ENCODE peak calls at places on chromosomes 1 and 21, in eight cellular contexts. J, M, E, H, G, V, Q and B are unnamed samples.

GRCh38 chr1:7550981-7551380 is 220.1 kb upstream of the VAMP3 start:
- DNase-seq in J (no peak), M (no peak), E (no peak), H (no peak), G (no peak), V (no peak), Q (no peak), B (no peak)

GRCh38 chr1:50977575-50978143 is 7.6 kb downstream of the CDKN2C start:
- DNase-seq in J (peak), M (peak), E (no peak), H (peak), G (no peak), V (peak), Q (no peak), B (no peak)

GRCh38 chr1:157119448-157119847 is 18.7 kb downstream of the ETV3 start:
- DNase-seq in J (no peak), M (no peak), E (no peak), H (no peak), G (no peak), V (no peak), Q (no peak), B (no peak)

GRCh38 chr21:33858672-33859372 is 56.8 kb downstream of the ATP5PO start:
- DNase-seq in J (peak), M (no peak), E (no peak), H (no peak), G (no peak), V (no peak), Q (no peak), B (no peak)

GRCh38 chr1:3372317-3372716 is 82.1 kb upstream of the ARHGEF16 start:
- DNase-seq in J (no peak), M (no peak), E (no peak), H (no peak), G (no peak), V (no peak), Q (no peak), B (no peak)

GRCh38 chr1:40532844-40533424 is 1.5 kb downstream of the ZNF684 start:
- DNase-seq in J (no peak), M (peak), E (peak), H (peak), G (no peak), V (no peak), Q (no peak), B (no peak)

GRCh38 chr1:93613895-93614294 is 67.7 kb downstream of the BCAR3 start:
- DNase-seq in J (no peak), M (no peak), E (no peak), H (peak), G (no peak), V (no peak), Q (no peak), B (no peak)

GRCh38 chr1:167548059-167548932 is 5.3 kb downstream of the CREG1 start:
- DNase-seq in J (no peak), M (peak), E (no peak), H (peak), G (no peak), V (no peak), Q (no peak), B (no peak)

GRCh38 chr1:186835448-186835847 is 6.7 kb downstream of the PLA2G4A start:
- DNase-seq in J (no peak), M (no peak), E (no peak), H (no peak), G (no peak), V (no peak), Q (no peak), B (no peak)

GRCh38 chr21:42038826-42039425 is 28.8 kb upstream of the ZBTB21 start:
- DNase-seq in J (no peak), M (no peak), E (no peak), H (peak), G (peak), V (no peak), Q (no peak), B (no peak)

GRCh38 chr1:61186753-61187152 is 104.4 kb downstream of the NFIA start:
- DNase-seq in J (no peak), M (no peak), E (no peak), H (no peak), G (no peak), V (no peak), Q (no peak), B (no peak)

GRCh38 chr1:202162418-202163280 is 2.2 kb upstream of the PTPN7 start:
- DNase-seq in J (no peak), M (peak), E (no peak), H (no peak), G (no peak), V (no peak), Q (no peak), B (no peak)

GRCh38 chr21:28959367-28960099 is 33.1 kb downstream of the LTN1 start:
- DNase-seq in J (no peak), M (no peak), E (no peak), H (peak), G (peak), V (no peak), Q (no peak), B (peak)

GRCh38 chr1:43313771-43314170 is 13.0 kb downstream of the TIE1 start:
- DNase-seq in J (no peak), M (no peak), E (no peak), H (no peak), G (no peak), V (no peak), Q (no peak), B (no peak)

GRCh38 chr1:236507022-236507700 is 16.6 kb upstream of the LGALS8 start:
- DNase-seq in J (no peak), M (no peak), E (no peak), H (peak), G (no peak), V (no peak), Q (no peak), B (no peak)

GRCh38 chr1:145979746-145980435 is 15.4 kb downstream of the POLR3GL start:
- DNase-seq in J (no peak), M (peak), E (no peak), H (no peak), G (no peak), V (peak), Q (no peak), B (no peak)

GRCh38 chr1:172239894-172240293 is 180.6 kb upstream of the C1orf105 start:
- DNase-seq in J (no peak), M (no peak), E (no peak), H (no peak), G (no peak), V (no peak), Q (no peak), B (no peak)

GRCh38 chr21:46357684-46358425 is 33.9 kb downstream of the PCNT start:
- DNase-seq in J (no peak), M (no peak), E (no peak), H (no peak), G (no peak), V (peak), Q (no peak), B (no peak)
- H3K4me3 ChIP-seq in J (no peak), M (no peak), E (no peak), H (no peak), G (no peak), V (peak), Q (no peak), B (no peak)

DNA sequence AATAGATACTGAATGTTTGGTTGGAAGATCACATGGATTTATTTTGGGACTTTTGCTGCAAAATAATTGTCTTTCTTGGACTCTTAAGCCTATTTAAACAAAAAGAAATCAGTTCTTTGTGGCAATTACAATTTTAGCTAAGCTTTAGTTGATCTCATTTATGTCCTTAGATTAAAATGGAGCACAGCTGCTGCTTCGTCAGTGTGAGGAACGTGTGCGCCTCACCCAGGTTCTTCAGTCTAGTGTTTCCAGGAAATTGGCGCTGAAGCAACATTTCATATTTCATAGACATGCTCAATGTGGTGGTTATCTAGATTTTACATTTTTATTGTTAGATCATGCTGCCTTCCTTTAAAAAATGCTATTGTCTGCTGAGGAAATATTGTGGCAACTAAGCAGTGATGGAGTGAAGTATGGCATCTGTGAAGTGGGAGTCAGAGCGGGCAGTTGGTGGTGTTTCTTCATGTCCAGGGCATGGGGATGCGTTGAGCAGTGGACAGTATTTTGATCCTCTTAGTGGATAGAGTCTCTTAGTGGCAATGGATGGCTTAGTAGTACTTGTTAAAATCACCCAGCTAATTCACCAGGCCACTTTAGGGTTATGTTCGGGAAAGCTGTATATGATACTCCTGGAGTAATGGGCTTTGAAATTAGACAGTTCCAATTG is 5.6 kb downstream of the DDI2 start:
- DNase-seq in J (no peak), M (no peak), E (no peak), H (no peak), G (no peak), V (no peak), Q (no peak), B (no peak)
- H3K4me3 ChIP-seq in J (no peak), M (no peak), E (no peak), H (no peak), G (no peak), V (peak), Q (no peak), B (no peak)

GRCh38 chr21:16533692-16534407 is 804.1 kb downstream of the USP25 start:
- DNase-seq in J (no peak), M (no peak), E (no peak), H (no peak), G (no peak), V (no peak), Q (no peak), B (no peak)

GRCh38 chr21:16534408-16535099 is 804.8 kb downstream of the USP25 start:
- DNase-seq in J (peak), M (no peak), E (no peak), H (peak), G (peak), V (peak), Q (no peak), B (peak)

GRCh38 chr21:16536661-16537359 is 807.0 kb downstream of the USP25 start:
- DNase-seq in J (no peak), M (no peak), E (no peak), H (peak), G (no peak), V (no peak), Q (no peak), B (no peak)

GRCh38 chr21:16532841-16533240 is 803.1 kb downstream of the USP25 start:
- DNase-seq in J (no peak), M (no peak), E (no peak), H (peak), G (no peak), V (no peak), Q (no peak), B (no peak)

DNA sequence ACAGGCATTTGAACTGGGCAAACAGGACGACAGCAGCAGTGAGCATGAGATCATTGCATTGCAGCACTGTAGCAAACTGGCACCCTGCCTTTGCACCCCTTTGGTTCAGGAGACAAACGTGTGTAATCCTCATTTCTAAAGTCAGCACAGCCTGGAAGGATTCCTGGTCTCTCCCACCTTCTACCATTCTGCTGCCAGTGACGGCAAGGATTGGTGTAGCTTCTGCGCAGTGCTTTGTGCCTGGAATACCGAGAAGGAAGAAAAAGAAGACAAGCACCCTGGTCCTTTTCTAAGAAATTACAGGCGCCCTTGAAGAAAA is 805.3 kb downstream of the USP25 start:
- DNase-seq in J (peak), M (no peak), E (no peak), H (peak), G (peak), V (peak), Q (no peak), B (peak)
- H3K4me3 ChIP-seq in J (peak), M (no peak), E (no peak), H (no peak), G (peak), V (peak), Q (no peak), B (peak)

GRCh38 chr21:34889537-34890257 is 159.4 kb downstream of the RUNX1 start:
- DNase-seq in J (peak), M (peak), E (no peak), H (peak), G (no peak), V (peak), Q (no peak), B (no peak)

GRCh38 chr21:34891610-34891943 is 157.5 kb downstream of the RUNX1 start:
- DNase-seq in J (no peak), M (no peak), E (no peak), H (no peak), G (no peak), V (no peak), Q (no peak), B (no peak)

GRCh38 chr21:34890724-34891609 is 158.1 kb downstream of the RUNX1 start:
- DNase-seq in J (peak), M (peak), E (peak), H (peak), G (no peak), V (peak), Q (no peak), B (no peak)

GRCh38 chr21:34889287-34889536 is 159.9 kb downstream of the RUNX1 start:
- DNase-seq in J (peak), M (no peak), E (no peak), H (peak), G (no peak), V (peak), Q (no peak), B (no peak)

GRCh38 chr21:34890258-34890723 is 158.8 kb downstream of the RUNX1 start:
- DNase-seq in J (no peak), M (no peak), E (no peak), H (no peak), G (no peak), V (no peak), Q (no peak), B (no peak)
- H3K4me3 ChIP-seq in J (peak), M (peak), E (no peak), H (peak), G (peak), V (peak), Q (peak), B (peak)

DNA sequence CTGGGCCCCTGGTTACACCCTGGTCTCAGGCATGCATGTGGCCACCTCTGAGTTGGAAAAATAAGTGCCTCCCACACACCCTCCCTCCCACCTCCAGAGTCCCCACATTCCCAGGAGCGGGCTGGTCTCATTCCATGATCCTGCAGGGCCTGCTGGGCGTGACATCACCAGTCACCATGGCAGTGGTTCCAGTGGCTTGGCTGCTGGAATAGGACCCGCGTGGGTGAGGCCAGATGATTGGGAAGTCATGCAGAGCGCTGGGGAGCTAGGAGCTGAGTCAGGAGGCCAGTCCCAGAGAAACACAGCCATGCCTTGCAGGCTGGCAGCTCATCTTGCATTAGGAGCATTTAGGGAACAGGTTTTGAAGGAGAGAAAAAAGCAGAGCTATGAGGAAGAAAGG is 125.4 kb upstream of the TMEM51 start:
- DNase-seq in J (no peak), M (no peak), E (peak), H (peak), G (peak), V (peak), Q (peak), B (peak)
- H3K4me3 ChIP-seq in J (no peak), M (no peak), E (no peak), H (no peak), G (no peak), V (no peak), Q (no peak), B (no peak)

DNA sequence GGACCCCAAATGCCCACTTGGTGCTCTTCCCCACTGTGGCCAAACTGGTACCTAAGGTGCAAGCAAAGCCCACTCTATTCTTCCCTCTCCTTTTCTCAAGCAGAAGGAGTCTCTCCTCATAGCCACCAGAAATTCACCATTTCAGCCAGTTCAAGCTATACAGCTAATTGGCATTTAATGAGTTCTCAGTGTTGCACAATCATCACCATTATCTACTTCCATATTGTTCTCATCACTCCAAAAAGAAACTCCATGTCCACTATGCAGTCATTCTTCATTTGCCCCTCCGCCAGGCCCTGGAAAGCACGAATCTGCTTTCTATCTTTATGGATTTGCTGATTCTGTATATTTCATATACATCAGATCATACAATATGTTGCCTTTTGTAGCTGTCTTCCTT is 9.9 kb upstream of the ATG4C start:
- DNase-seq in J (no peak), M (no peak), E (no peak), H (no peak), G (no peak), V (no peak), Q (no peak), B (no peak)
- H3K4me3 ChIP-seq in J (no peak), M (no peak), E (no peak), H (no peak), G (no peak), V (no peak), Q (no peak), B (no peak)

GRCh38 chr1:213067366-213067765 is 16.3 kb downstream of the RPS6KC1 start:
- DNase-seq in J (no peak), M (no peak), E (no peak), H (no peak), G (no peak), V (no peak), Q (no peak), B (no peak)
- H3K4me3 ChIP-seq in J (no peak), M (no peak), E (no peak), H (no peak), G (no peak), V (no peak), Q (no peak), B (no peak)

GRCh38 chr1:148379170-148379500 is 104.0 kb downstream of the PPIAL4G start:
- DNase-seq in J (no peak), M (no peak), E (no peak), H (no peak), G (no peak), V (no peak), Q (no peak), B (no peak)
- H3K4me3 ChIP-seq in J (no peak), M (no peak), E (no peak), H (no peak), G (no peak), V (no peak), Q (no peak), B (no peak)

GRCh38 chr1:108830119-108831008 is 26.5 kb downstream of the AKNAD1 start:
- DNase-seq in J (peak), M (peak), E (no peak), H (peak), G (peak), V (peak), Q (peak), B (no peak)
- H3K4me3 ChIP-seq in J (peak), M (no peak), E (no peak), H (peak), G (peak), V (peak), Q (peak), B (no peak)

GRCh38 chr1:110212165-110213142 is 2.3 kb downstream of the KCNC4 start:
- DNase-seq in J (no peak), M (no peak), E (no peak), H (no peak), G (no peak), V (no peak), Q (no peak), B (no peak)
- H3K4me3 ChIP-seq in J (peak), M (no peak), E (no peak), H (no peak), G (no peak), V (peak), Q (no peak), B (peak)